ENCODE peak calls at places on chromosomes 11 and 22, in six cellular contexts. O, I, G, A, F and U are unnamed samples. For H3K4me1, the result is how much of the 10 kb centered on the place peaks cover.

GRCh38 chr22:31586137-31586920 is 75.7 kb downstream of the PISD start:
- DNase-seq in O (no peak), I (no peak), G (no peak), A (no peak), F (no peak), U (no peak)

GRCh38 chr11:8006349-8006977 is 19.3 kb downstream of the EIF3F start:
- DNase-seq in O (peak), I (peak), G (peak), A (peak), F (peak), U (no peak)

GRCh38 chr22:24230911-24231656 is 13.8 kb downstream of the GGT5 start:
- DNase-seq in O (no peak), I (peak), G (peak), A (peak), F (peak), U (no peak)

GRCh38 chr11:69209936-69210659 is 54.4 kb downstream of the SMIM38 start:
- DNase-seq in O (no peak), I (no peak), G (no peak), A (no peak), F (no peak), U (no peak)

GRCh38 chr11:57764972-57765371 is 3.4 kb downstream of the CTNND1 start:
- DNase-seq in O (no peak), I (no peak), G (no peak), A (no peak), F (no peak), U (no peak)

GRCh38 chr11:125236072-125236825 is 71.7 kb downstream of the PKNOX2 start:
- DNase-seq in O (no peak), I (no peak), G (no peak), A (no peak), F (no peak), U (no peak)

GRCh38 chr11:56140151-56140661 is at the start of gene OR8J3:
- DNase-seq in O (no peak), I (no peak), G (no peak), A (no peak), F (no peak), U (no peak)

GRCh38 chr11:8757047-8757446 is 74.5 kb downstream of the RPL27A start:
- DNase-seq in O (no peak), I (no peak), G (no peak), A (peak), F (no peak), U (no peak)

GRCh38 chr11:22558638-22559037 is 67.0 kb downstream of the FANCF start:
- DNase-seq in O (no peak), I (no peak), G (no peak), A (no peak), F (no peak), U (no peak)

GRCh38 chr22:46957521-46957920 is 195.1 kb downstream of the TBC1D22A start:
- DNase-seq in O (no peak), I (no peak), G (peak), A (peak), F (no peak), U (no peak)

GRCh38 chr22:45757936-45758335 is 86.3 kb downstream of the ATXN10 start:
- DNase-seq in O (no peak), I (no peak), G (no peak), A (no peak), F (no peak), U (no peak)

GRCh38 chr22:45763236-45763624 is 91.6 kb downstream of the ATXN10 start:
- DNase-seq in O (no peak), I (no peak), G (no peak), A (no peak), F (no peak), U (no peak)

GRCh38 chr22:45758603-45759002 is 87.0 kb downstream of the ATXN10 start:
- DNase-seq in O (no peak), I (no peak), G (no peak), A (no peak), F (no peak), U (no peak)

GRCh38 chr22:45762545-45763235 is 91.1 kb downstream of the ATXN10 start:
- DNase-seq in O (no peak), I (no peak), G (no peak), A (no peak), F (no peak), U (no peak)

GRCh38 chr22:45760682-45761081 is 89.0 kb downstream of the ATXN10 start:
- DNase-seq in O (no peak), I (no peak), G (no peak), A (no peak), F (no peak), U (no peak)
- H3K4me1 ChIP-seq in O (half or more), I (under half), G (under half), A (half or more), F (under half), U (under half)

GRCh38 chr11:67354314-67355022 is 1.1 kb upstream of the POLD4 start:
- DNase-seq in O (peak), I (peak), G (peak), A (peak), F (peak), U (no peak)
- TF ChIP-seq EP300 in O (peak), I (peak), G (peak), A (no peak), F (peak), U (peak)

GRCh38 chr11:73168925-73169579 is 26.9 kb upstream of the FCHSD2 start:
- DNase-seq in O (no peak), I (no peak), G (no peak), A (peak), F (no peak), U (no peak)
- H3K4me1 ChIP-seq in O (under half), I (under half), G (under half), A (under half), F (under half), U (under half)

GRCh38 chr22:42932857-42933782 is 76.0 kb upstream of the ARFGAP3 start:
- DNase-seq in O (no peak), I (no peak), G (no peak), A (no peak), F (no peak), U (no peak)
- TF ChIP-seq EP300 in O (no peak), I (no peak), G (no peak), A (no peak), F (no peak), U (no peak)

DNA sequence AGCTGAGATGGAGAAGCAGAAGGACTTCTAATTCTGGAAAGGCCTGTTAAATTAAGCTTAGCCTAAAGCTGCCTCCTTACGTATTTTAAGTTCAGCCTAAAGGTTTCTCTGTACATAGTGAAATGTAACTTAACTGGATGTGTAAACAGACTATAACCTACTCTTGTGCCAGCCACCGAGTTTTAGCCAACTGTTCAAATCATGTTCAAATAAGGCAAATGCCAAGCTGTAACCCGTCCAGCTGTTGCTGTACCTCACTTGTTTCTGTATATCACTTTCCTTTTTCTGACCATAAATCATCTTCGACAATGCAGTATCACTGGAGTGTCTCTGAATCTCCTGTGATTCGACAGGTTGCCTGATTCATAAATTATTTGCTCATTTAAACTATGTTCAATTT is 4.0 kb upstream of the PLAAT5 start:
- DNase-seq in O (no peak), I (no peak), G (peak), A (no peak), F (no peak), U (no peak)
- H3K4me1 ChIP-seq in O (under half), I (under half), G (under half), A (under half), F (under half), U (under half)

DNA sequence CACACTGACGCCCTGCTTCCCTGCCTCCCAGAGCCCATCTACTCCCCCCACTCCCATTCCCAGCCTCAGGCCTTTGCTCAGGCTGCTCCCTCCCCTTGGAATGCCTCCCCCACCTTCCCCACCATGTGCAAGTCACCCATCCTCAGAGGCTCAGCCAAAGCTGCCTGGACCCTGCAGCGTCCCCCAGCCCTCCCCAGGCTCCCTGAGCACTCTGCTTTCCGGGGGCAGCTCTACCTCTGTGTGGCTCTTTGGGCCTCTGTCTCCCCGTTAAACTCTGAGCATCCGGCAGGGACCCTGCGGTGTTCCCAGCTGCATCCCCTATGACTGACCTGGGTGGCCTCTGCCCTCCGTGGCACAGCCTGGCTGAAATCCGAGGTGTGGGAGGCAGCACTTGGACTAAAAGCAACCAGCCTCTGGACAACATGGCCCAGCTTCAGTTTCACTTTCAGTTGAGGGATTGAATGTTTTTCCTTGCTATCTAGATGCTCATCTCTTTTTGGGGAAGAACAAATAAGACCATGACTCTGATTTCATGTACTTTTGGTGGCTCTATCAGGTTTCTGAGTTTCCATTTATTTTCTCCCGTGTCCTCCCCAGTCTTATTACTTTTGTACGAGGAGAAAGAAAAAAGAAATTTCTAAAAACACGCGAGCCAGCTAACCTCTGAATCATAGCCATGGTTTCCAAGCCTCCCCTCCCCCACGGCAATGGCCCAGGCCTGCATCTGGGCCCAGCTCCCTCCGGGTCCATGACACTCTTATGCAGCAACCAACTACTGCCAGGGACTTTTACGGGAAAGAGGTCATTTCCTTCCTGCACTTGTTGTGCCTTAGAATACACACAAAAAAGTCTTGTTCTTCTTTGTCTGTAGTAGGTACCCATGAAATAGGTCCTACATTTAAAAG is 3.8 kb downstream of the APOL3 start:
- DNase-seq in O (no peak), I (peak), G (peak), A (peak), F (peak), U (peak)
- TF ChIP-seq EP300 in O (no peak), I (peak), G (peak), A (no peak), F (peak), U (peak)

GRCh38 chr11:1399386-1400167 is 9.8 kb downstream of the BRSK2 start:
- DNase-seq in O (no peak), I (peak), G (no peak), A (no peak), F (no peak), U (no peak)
- H3K4me1 ChIP-seq in O (under half), I (under half), G (under half), A (under half), F (under half), U (half or more)

GRCh38 chr11:118241191-118242098 is 10.7 kb downstream of the MPZL3 start:
- DNase-seq in O (no peak), I (no peak), G (peak), A (no peak), F (peak), U (no peak)
- TF ChIP-seq EP300 in O (no peak), I (no peak), G (no peak), A (no peak), F (no peak), U (peak)

DNA sequence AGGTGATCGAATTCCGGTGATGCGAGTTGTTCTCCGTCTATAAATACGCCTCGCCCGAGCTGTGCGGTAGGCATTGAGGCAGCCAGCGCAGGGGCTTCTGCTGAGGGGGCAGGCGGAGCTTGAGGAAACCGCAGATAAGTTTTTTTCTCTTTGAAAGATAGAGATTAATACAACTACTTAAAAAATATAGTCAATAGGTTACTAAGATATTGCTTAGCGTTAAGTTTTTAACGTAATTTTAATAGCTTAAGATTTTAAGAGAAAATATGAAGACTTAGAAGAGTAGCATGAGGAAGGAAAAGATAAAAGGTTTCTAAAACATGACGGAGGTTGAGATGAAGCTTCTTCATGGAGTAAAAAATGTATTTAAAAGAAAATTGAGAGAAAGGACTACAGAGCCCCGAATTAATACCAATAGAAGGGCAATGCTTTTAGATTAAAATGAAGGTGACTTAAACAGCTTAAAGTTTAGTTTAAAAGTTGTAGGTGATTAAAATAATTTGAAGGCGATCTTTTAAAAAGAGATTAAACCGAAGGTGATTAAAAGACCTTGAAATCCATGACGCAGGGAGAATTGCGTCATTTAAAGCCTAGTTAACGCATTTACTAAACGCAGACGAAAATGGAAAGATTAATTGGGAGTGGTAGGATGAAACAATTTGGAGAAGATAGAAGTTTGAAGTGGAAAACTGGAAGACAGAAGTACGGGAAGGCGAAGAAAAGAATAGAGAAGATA is at the start of gene MALAT1:
- DNase-seq in O (no peak), I (peak), G (peak), A (peak), F (peak), U (peak)
- H3K4me1 ChIP-seq in O (under half), I (under half), G (under half), A (under half), F (under half), U (under half)

GRCh38 chr22:20798974-20799373 is 25.1 kb downstream of the SERPIND1 start:
- DNase-seq in O (no peak), I (no peak), G (no peak), A (no peak), F (no peak), U (no peak)

GRCh38 chr22:20798218-20798617 is 24.3 kb downstream of the SERPIND1 start:
- DNase-seq in O (no peak), I (no peak), G (no peak), A (no peak), F (no peak), U (no peak)

GRCh38 chr22:20802452-20802851 is 28.5 kb downstream of the SERPIND1 start:
- DNase-seq in O (no peak), I (no peak), G (no peak), A (no peak), F (no peak), U (no peak)

GRCh38 chr22:20796731-20797130 is 22.8 kb downstream of the SERPIND1 start:
- DNase-seq in O (no peak), I (no peak), G (no peak), A (no peak), F (no peak), U (no peak)

GRCh38 chr22:20799449-20799848 is 25.5 kb downstream of the SERPIND1 start:
- DNase-seq in O (no peak), I (no peak), G (no peak), A (no peak), F (no peak), U (no peak)
- TF ChIP-seq EP300 in O (no peak), I (no peak), G (no peak), A (no peak), F (no peak), U (no peak)